ENCODE peak calls at places on chromosomes 3 and 15, in seven cellular contexts. E is heart left ventricle, I is spleen, H is A549, O is body of pancreas, J is prostate gland, N is uterus. Y is an unnamed sample. For H3K4me1, the result is how much of the 10 kb centered on the place peaks cover.

GRCh38 chr15:91508633-91509032 is 344.9 kb upstream of the SLCO3A1 start:
- DNase-seq in E (no peak), I (no peak), H (no peak), O (no peak), J (no peak), N (no peak), Y (no peak)

GRCh38 chr15:35886765-35887164 is 340.8 kb upstream of the DPH6 start:
- DNase-seq in E (no peak), I (no peak), H (no peak), O (no peak), J (no peak), N (no peak), Y (no peak)

GRCh38 chr3:8838239-8838638 is 68.8 kb upstream of the OXTR start:
- DNase-seq in E (no peak), I (no peak), H (no peak), O (no peak), J (no peak), N (no peak), Y (no peak)

GRCh38 chr15:69474291-69474690 is 21.7 kb downstream of the RPLP1 start:
- DNase-seq in E (no peak), I (no peak), H (no peak), O (no peak), J (no peak), N (no peak), Y (no peak)

GRCh38 chr15:22786868-22787698 is 639 bp downstream of the NIPA1 start:
- DNase-seq in E (peak), I (peak), H (peak), O (peak), J (peak), N (peak), Y (no peak)

GRCh38 chr15:74788716-74789151 is 6.9 kb downstream of the CSK start:
- DNase-seq in E (no peak), I (peak), H (no peak), O (no peak), J (no peak), N (no peak), Y (no peak)

GRCh38 chr3:16399473-16399872 is 114.0 kb downstream of the RFTN1 start:
- DNase-seq in E (peak), I (no peak), H (peak), O (no peak), J (no peak), N (peak), Y (no peak)

GRCh38 chr3:185631508-185632206 is 45.6 kb downstream of the SENP2 start:
- DNase-seq in E (no peak), I (no peak), H (no peak), O (peak), J (no peak), N (no peak), Y (no peak)

GRCh38 chr3:72591522-72592421 is 256.5 kb downstream of the SHQ1 start:
- DNase-seq in E (peak), I (no peak), H (no peak), O (no peak), J (peak), N (peak), Y (no peak)

GRCh38 chr15:51053571-51053970 is 41.1 kb downstream of the TNFAIP8L3 start:
- DNase-seq in E (no peak), I (no peak), H (no peak), O (no peak), J (no peak), N (no peak), Y (no peak)

GRCh38 chr3:117193390-117193789 is 483.8 kb downstream of the TUSC7 start:
- DNase-seq in E (no peak), I (no peak), H (no peak), O (no peak), J (no peak), N (no peak), Y (no peak)
- TF ChIP-seq CTCF in E (no peak), I (no peak), H (no peak), O (no peak), J (no peak), N (no peak), Y (no peak)

GRCh38 chr3:25787689-25788088 is 2.2 kb upstream of the OXSM start:
- DNase-seq in E (no peak), I (no peak), H (no peak), O (no peak), J (no peak), N (no peak), Y (no peak)

GRCh38 chr3:25785826-25786225 is 2.6 kb upstream of the NGLY1 start:
- DNase-seq in E (no peak), I (no peak), H (no peak), O (no peak), J (no peak), N (no peak), Y (no peak)

GRCh38 chr3:25789209-25789595 is 688 bp upstream of the OXSM start:
- DNase-seq in E (no peak), I (no peak), H (no peak), O (no peak), J (no peak), N (no peak), Y (no peak)

GRCh38 chr3:25784971-25785370 is 1.7 kb upstream of the NGLY1 start:
- DNase-seq in E (no peak), I (no peak), H (no peak), O (no peak), J (no peak), N (no peak), Y (no peak)

GRCh38 chr3:25789596-25790556 is at the start of gene OXSM:
- DNase-seq in E (peak), I (peak), H (peak), O (peak), J (peak), N (peak), Y (peak)
- TF ChIP-seq POLR2A in E (peak), I (peak), H (peak), O (peak), J (peak), N (peak), Y (peak)

GRCh38 chr3:195445885-195446284 is 3.1 kb upstream of the ACAP2 start:
- DNase-seq in E (no peak), I (no peak), H (no peak), O (no peak), J (no peak), N (no peak), Y (no peak)

GRCh38 chr3:195447205-195447604 is 4.4 kb upstream of the ACAP2 start:
- DNase-seq in E (no peak), I (no peak), H (no peak), O (no peak), J (no peak), N (no peak), Y (no peak)

GRCh38 chr3:195443391-195443989 is 670 bp upstream of the ACAP2 start:
- DNase-seq in E (no peak), I (no peak), H (no peak), O (no peak), J (no peak), N (no peak), Y (no peak)

GRCh38 chr3:195448205-195448875 is 5.5 kb upstream of the ACAP2 start:
- DNase-seq in E (no peak), I (no peak), H (no peak), O (no peak), J (no peak), N (no peak), Y (no peak)

DNA sequence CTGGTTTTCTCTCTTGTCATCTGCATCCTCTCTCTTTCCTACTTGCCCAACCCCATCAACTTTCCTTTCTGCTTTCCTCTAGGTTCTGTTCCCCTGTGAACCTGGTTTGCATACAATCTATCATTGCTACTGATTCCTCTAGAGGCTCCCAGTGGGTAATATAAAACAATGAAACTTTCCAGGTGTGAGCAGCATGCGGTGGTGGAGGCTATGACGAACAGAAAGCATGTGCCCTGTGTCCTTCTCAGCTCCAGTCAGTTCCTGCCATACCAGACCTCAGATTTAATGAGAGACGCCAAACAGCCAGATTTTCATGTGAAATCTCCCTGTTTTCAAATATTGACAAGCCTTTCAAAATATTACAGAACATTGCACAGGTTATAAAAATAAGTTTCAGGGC is 3.5 kb upstream of the ACAP2 start:
- DNase-seq in E (no peak), I (no peak), H (no peak), O (no peak), J (no peak), N (no peak), Y (no peak)
- H3K4me1 ChIP-seq in E (under half), I (under half), H (under half), O (under half), J (under half), N (under half), Y (under half)

GRCh38 chr3:134432236-134432635 is 53.5 kb downstream of the ANAPC13 start:
- DNase-seq in E (no peak), I (no peak), H (no peak), O (no peak), J (no peak), N (no peak), Y (no peak)
- TF ChIP-seq CTCF in E (no peak), I (no peak), H (no peak), O (no peak), J (no peak), N (no peak), Y (no peak)

GRCh38 chr3:33440328-33440577 is at the start of gene UBP1:
- DNase-seq in E (peak), I (peak), H (no peak), O (no peak), J (no peak), N (no peak), Y (no peak)

GRCh38 chr3:33439421-33440327 is 531 bp downstream of the UBP1 start:
- DNase-seq in E (peak), I (no peak), H (peak), O (peak), J (peak), N (peak), Y (peak)

GRCh38 chr3:33440578-33441321 is 545 bp upstream of the UBP1 start:
- DNase-seq in E (peak), I (peak), H (peak), O (peak), J (peak), N (peak), Y (peak)

GRCh38 chr3:33442190-33442589 is 2.0 kb upstream of the UBP1 start:
- DNase-seq in E (no peak), I (no peak), H (no peak), O (no peak), J (no peak), N (no peak), Y (no peak)

DNA sequence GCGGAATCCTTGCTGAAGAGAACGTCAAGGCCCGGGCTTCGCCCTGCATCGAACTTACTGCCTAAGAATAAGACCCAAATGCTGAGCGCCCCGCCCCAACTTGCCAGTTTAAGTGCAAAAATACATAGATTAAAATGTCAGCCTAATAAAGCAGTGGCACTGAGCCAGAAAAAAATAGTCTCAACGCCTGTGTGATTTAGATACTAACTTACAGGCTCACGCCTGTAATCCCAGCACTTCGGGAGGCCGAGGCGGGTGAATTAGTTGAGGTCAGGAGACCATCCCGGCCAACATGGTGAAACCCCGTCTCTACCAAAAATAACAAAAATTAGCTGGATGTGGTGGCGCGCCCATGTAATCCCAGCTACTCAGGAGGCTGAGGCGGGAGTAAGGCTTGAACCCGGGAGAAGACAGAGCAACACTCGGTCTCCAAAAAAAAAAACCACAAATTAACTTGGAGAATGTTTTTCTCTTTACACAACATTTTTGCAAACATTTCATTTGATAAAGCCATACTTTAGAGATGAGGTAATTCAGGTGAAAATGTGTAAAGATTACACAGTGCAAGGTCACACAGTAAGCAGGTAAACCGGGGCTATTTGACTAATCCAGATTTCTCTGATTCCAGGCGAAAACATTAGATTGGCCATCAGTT is 1.2 kb upstream of the UBP1 start:
- DNase-seq in E (peak), I (no peak), H (no peak), O (no peak), J (peak), N (no peak), Y (peak)
- TF ChIP-seq POLR2A in E (no peak), I (no peak), H (no peak), O (no peak), J (no peak), N (no peak), Y (no peak)

GRCh38 chr3:11554666-11555065 is 89.0 kb downstream of the VGLL4 start:
- DNase-seq in E (no peak), I (no peak), H (no peak), O (no peak), J (no peak), N (no peak), Y (no peak)

GRCh38 chr3:11555211-11555782 is 88.4 kb downstream of the VGLL4 start:
- DNase-seq in E (no peak), I (peak), H (no peak), O (no peak), J (no peak), N (no peak), Y (no peak)

GRCh38 chr3:11556234-11556633 is 87.5 kb downstream of the VGLL4 start:
- DNase-seq in E (peak), I (no peak), H (no peak), O (no peak), J (no peak), N (no peak), Y (no peak)

GRCh38 chr3:11556851-11557644 is 86.7 kb downstream of the VGLL4 start:
- DNase-seq in E (peak), I (no peak), H (no peak), O (no peak), J (no peak), N (peak), Y (no peak)

DNA sequence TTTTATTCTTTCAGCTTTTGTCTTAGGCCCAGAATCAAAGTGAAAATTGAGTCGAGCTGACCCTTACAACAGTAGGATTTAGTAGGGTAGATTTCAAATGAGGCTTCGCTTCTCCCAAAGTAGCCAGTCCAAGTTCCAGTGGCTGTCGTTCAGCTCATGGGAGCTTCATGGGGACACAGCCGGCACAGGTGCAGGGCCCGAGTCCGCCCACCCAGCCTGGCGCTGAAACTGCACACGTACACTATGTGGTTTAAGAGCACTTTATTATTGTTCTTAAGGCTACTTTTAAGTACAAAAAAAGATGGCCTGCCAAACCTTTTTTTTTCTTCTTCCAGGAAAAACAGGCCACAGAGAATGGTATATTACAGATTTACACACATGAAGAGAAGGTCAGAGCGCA is 87.9 kb downstream of the VGLL4 start:
- DNase-seq in E (no peak), I (no peak), H (no peak), O (no peak), J (no peak), N (no peak), Y (no peak)
- H3K4me1 ChIP-seq in E (under half), I (half or more), H (under half), O (under half), J (under half), N (under half), Y (under half)